ENCODE peak calls at places on chromosome 12, in four cellular contexts. H is psoas muscle, I is tibial nerve, X is foreskin keratinocyte. Z is an unnamed sample.

GRCh38 chr12:66467932-66468331 is 165.6 kb downstream of the HELB start:
- DNase-seq in H (no peak), I (no peak), X (no peak), Z (no peak)

GRCh38 chr12:52513736-52514135 is 6.5 kb downstream of the KRT5 start:
- DNase-seq in X (peak; percentile 88), H (no peak), I (no peak), Z (no peak)

GRCh38 chr12:57242691-57243454 is 8.1 kb downstream of the STAC3 start:
- DNase-seq in H (peak; percentile 56), I (no peak), X (no peak), Z (peak; percentile 74)

GRCh38 chr12:92085040-92085439 is 60.6 kb downstream of the BTG1 start:
- DNase-seq in H (no peak), X (no peak), I (no peak), Z (no peak)

GRCh38 chr12:92304335-92305066 is 158.9 kb upstream of the BTG1 start:
- DNase-seq in H (no peak), X (no peak), I (no peak), Z (no peak)

GRCh38 chr12:98743362-98743953 is 98.4 kb downstream of the APAF1 start:
- DNase-seq in I (no peak), X (no peak), H (no peak), Z (peak; percentile 21)

GRCh38 chr12:39103552-39104165 is 198.3 kb upstream of the CPNE8 start:
- DNase-seq in I (peak; percentile 37), H (no peak), X (peak; percentile 40), Z (peak; percentile 80)

GRCh38 chr12:57173089-57173488 is 25.7 kb upstream of the LRP1-AS start:
- DNase-seq in H (no peak), I (no peak), X (no peak), Z (no peak)

DNA sequence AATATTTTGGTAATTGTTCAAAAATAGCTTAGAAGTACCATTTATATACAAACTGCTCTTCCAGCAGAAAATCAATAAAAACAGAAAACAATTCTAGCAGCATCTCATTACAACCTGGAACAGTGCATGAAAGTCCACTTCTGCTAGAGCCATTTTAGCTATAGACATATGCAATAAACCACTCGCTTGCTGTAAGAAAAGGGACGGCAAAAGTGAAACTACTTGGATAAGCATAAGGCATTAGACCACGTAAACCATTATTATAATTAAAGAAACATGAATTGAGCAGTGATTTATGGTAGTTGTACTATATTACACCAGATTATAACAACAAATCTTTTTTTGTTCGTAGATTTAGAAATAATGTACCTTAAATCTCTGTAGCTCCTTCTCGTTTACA is 48.7 kb downstream of the LRIG3 start:
- DNase-seq in H (no peak), X (no peak), I (no peak), Z (no peak)
- TF ChIP-seq CTCF in H (no peak), X (no peak), I (no peak), Z (no peak)

DNA sequence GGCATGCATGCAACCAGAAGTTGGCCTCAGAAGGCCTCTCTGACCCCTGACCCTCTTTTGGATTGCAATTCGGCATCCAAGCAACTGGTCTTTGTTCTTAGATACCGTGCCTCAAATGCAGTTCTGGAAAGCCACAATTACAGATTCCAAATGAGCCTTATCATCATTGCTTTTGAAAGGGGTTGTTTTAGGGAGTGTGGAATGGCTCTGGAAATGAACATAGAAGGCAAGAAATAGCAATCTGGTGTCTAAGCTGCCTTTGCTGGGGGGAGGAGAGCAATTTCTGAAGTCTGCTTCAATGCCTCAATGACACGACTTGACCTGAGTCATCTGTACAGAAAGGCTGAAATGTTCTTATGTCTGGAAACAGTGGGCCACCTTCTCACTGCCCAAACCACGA is 250.1 kb downstream of the NUAK1 start:
- DNase-seq in X (no peak), I (no peak), H (no peak), Z (no peak)
- H3K27ac ChIP-seq in X (no peak overlapping the region), I (no peak overlapping the region), H (no peak overlapping the region), Z (no peak overlapping the region)

GRCh38 chr12:90062799-90063198 is 354.2 kb upstream of the ATP2B1 start:
- DNase-seq in H (no peak), I (no peak), X (no peak), Z (peak; percentile 25)
- TF ChIP-seq CTCF in H (no peak), I (no peak), X (no peak), Z (no peak)

DNA sequence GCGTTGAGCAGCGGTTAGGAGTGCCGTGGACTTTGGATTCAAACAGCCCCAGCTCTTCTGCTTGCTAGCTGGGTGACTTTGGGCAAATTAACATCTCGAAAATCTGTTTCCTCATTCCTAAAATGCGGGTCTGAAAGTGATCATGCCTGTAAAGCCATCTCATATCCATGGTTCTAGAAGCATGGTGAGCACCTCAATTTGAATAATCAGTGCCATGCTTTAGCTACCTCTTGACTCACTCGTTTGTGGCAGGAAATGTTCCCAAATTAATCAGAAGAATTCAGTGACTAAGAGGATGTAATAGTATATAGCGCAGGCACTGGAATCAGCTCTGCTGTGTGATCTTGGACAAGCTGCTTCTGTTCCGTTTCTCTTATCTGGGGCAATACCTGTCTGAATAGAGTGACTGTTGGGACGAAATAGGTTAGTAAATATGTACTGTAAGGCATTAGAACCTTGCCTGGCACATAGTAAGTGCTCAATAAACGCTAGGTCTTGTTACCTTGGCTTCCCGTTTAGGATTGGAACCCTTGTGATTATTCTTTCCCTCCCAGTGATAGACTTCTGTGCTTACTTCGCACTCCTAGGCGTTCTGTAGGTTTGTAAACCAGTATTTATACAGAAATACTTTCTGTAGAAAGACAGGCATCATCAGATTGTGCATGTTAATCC is 768 bp upstream of the SMAGP start:
- DNase-seq in I (no peak), H (no peak), X (peak; percentile 74), Z (peak; percentile 73)
- H3K27ac ChIP-seq in I (no peak overlapping the region), H (peak overlapping the region; percentile 32), X (peak overlapping the region; percentile 19), Z (peak overlapping the region; percentile 75)

GRCh38 chr12:94260717-94261116 is 112.3 kb downstream of the PLXNC1 start:
- DNase-seq in H (no peak), I (no peak), X (no peak), Z (no peak)

GRCh38 chr12:94261781-94262180 is 113.4 kb downstream of the PLXNC1 start:
- DNase-seq in H (no peak), X (no peak), I (no peak), Z (no peak)

GRCh38 chr12:94260017-94260416 is 111.6 kb downstream of the PLXNC1 start:
- DNase-seq in X (no peak), H (no peak), I (no peak), Z (no peak)

GRCh38 chr12:94262228-94263010 is 114.0 kb downstream of the PLXNC1 start:
- DNase-seq in I (peak; percentile 84), H (peak; percentile 85), X (peak; percentile 8), Z (peak; percentile 76)

DNA sequence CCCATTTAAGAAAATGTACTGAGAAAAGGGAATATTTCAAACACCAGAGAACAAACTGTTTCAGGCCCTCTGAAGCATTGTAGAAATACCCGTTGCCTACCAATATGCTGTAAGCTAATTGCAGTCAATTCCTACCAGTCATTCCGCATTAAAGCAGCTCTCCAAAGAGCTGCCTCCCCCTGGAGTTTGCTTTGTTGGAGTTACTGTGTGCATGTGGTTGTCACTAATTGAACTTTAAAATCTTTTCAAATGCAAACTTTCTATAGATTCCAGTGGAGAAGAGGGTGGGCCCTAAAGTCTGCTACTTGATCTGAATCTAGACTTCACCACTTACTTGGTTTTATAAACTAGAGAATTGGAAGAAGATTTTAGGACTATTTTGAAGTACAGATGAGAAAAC is 112.7 kb downstream of the PLXNC1 start:
- DNase-seq in I (no peak), H (no peak), X (no peak), Z (no peak)
- TF ChIP-seq CTCF in I (no peak), H (no peak), X (no peak), Z (no peak)

Z was measured in RWPE1.